ENCODE peak calls at places on chromosomes 5 and 9, in seven cellular contexts. One of them, this sample, is unnamed. For H3K4me1, the result is how much of the 10 kb centered on the place peaks cover.

GRCh38 chr5:178310130-178310865 is 77.7 kb upstream of the PHYKPL start:
- DNase-seq in MM.1S: no peak
- DNase-seq in GM23338: no peak
- DNase-seq in astrocyte: no peak
- DNase-seq in PC-3: no peak
- DNase-seq in neural progenitor cell: no peak
- DNase-seq in GM12878: no peak
- DNase-seq in this sample: no peak

GRCh38 chr5:12023614-12024241 is 119.5 kb upstream of the CTNND2 start:
- DNase-seq in MM.1S: peak
- DNase-seq in GM23338: peak
- DNase-seq in astrocyte: peak
- DNase-seq in PC-3: peak
- DNase-seq in neural progenitor cell: peak
- DNase-seq in GM12878: peak
- DNase-seq in this sample: peak

GRCh38 chr5:3605298-3606010 is 9.8 kb downstream of the IRX1 start:
- DNase-seq in MM.1S: no peak
- DNase-seq in GM23338: no peak
- DNase-seq in astrocyte: no peak
- DNase-seq in PC-3: no peak
- DNase-seq in neural progenitor cell: no peak
- DNase-seq in GM12878: no peak
- DNase-seq in this sample: no peak

GRCh38 chr9:75957095-75957494 is 66.6 kb downstream of the PCSK5 start:
- DNase-seq in MM.1S: no peak
- DNase-seq in GM23338: no peak
- DNase-seq in astrocyte: no peak
- DNase-seq in PC-3: no peak
- DNase-seq in neural progenitor cell: no peak
- DNase-seq in GM12878: no peak
- DNase-seq in this sample: no peak

GRCh38 chr5:169914766-169915165 is 65.5 kb downstream of the INSYN2B start:
- DNase-seq in MM.1S: no peak
- DNase-seq in GM23338: peak
- DNase-seq in astrocyte: peak
- DNase-seq in PC-3: no peak
- DNase-seq in neural progenitor cell: peak
- DNase-seq in GM12878: no peak
- DNase-seq in this sample: peak

GRCh38 chr5:25090818-25091217 is 446.0 kb upstream of the CDH10 start:
- DNase-seq in MM.1S: no peak
- DNase-seq in GM23338: no peak
- DNase-seq in astrocyte: peak
- DNase-seq in PC-3: peak
- DNase-seq in neural progenitor cell: no peak
- DNase-seq in GM12878: no peak
- DNase-seq in this sample: peak

GRCh38 chr9:37679649-37680402 is 29.1 kb downstream of the FRMPD1 start:
- DNase-seq in MM.1S: no peak
- DNase-seq in GM23338: no peak
- DNase-seq in astrocyte: no peak
- DNase-seq in PC-3: no peak
- DNase-seq in neural progenitor cell: peak
- DNase-seq in GM12878: no peak
- DNase-seq in this sample: no peak

GRCh38 chr9:3491450-3491849 is 34.4 kb downstream of the RFX3 start:
- DNase-seq in MM.1S: no peak
- DNase-seq in GM23338: no peak
- DNase-seq in astrocyte: no peak
- DNase-seq in PC-3: no peak
- DNase-seq in neural progenitor cell: no peak
- DNase-seq in GM12878: no peak
- DNase-seq in this sample: no peak

GRCh38 chr9:124040186-124040920 is 28.8 kb downstream of the LHX2 start:
- DNase-seq in MM.1S: no peak
- DNase-seq in GM23338: peak
- DNase-seq in astrocyte: peak
- DNase-seq in PC-3: no peak
- DNase-seq in neural progenitor cell: peak
- DNase-seq in GM12878: no peak
- DNase-seq in this sample: peak

GRCh38 chr9:126612329-126612812 is 1.4 kb upstream of the LMX1B start:
- DNase-seq in MM.1S: no peak
- DNase-seq in GM23338: no peak
- DNase-seq in astrocyte: no peak
- DNase-seq in PC-3: no peak
- DNase-seq in neural progenitor cell: peak
- DNase-seq in GM12878: no peak
- DNase-seq in this sample: no peak

GRCh38 chr5:96745844-96746531 is 61.8 kb downstream of the ERAP1 start:
- DNase-seq in MM.1S: no peak
- DNase-seq in GM23338: no peak
- DNase-seq in astrocyte: no peak
- DNase-seq in PC-3: no peak
- DNase-seq in neural progenitor cell: no peak
- DNase-seq in GM12878: no peak
- DNase-seq in this sample: peak

GRCh38 chr5:29833394-29833793 is 1360.1 kb upstream of the CDH6 start:
- DNase-seq in MM.1S: no peak
- DNase-seq in GM23338: peak
- DNase-seq in astrocyte: no peak
- DNase-seq in PC-3: no peak
- DNase-seq in neural progenitor cell: peak
- DNase-seq in GM12878: no peak
- DNase-seq in this sample: no peak

GRCh38 chr5:5146530-5147160 is 6.5 kb downstream of the ADAMTS16 start:
- DNase-seq in MM.1S: no peak
- DNase-seq in GM23338: no peak
- DNase-seq in astrocyte: peak
- DNase-seq in PC-3: no peak
- DNase-seq in neural progenitor cell: no peak
- DNase-seq in GM12878: no peak
- DNase-seq in this sample: peak

GRCh38 chr5:179615203-179615602 is 8.3 kb downstream of the HNRNPH1 start:
- DNase-seq in MM.1S: no peak
- DNase-seq in GM23338: no peak
- DNase-seq in astrocyte: no peak
- DNase-seq in PC-3: no peak
- DNase-seq in neural progenitor cell: no peak
- DNase-seq in GM12878: no peak
- DNase-seq in this sample: peak

GRCh38 chr9:87898151-87898550 is 15.5 kb downstream of the SPATA31E1 start:
- DNase-seq in MM.1S: no peak
- DNase-seq in GM23338: no peak
- DNase-seq in astrocyte: peak
- DNase-seq in PC-3: peak
- DNase-seq in neural progenitor cell: no peak
- DNase-seq in GM12878: no peak
- DNase-seq in this sample: peak

GRCh38 chr5:38660194-38660668 is 103.8 kb upstream of the LIFR start:
- DNase-seq in MM.1S: no peak
- DNase-seq in GM23338: peak
- DNase-seq in astrocyte: no peak
- DNase-seq in PC-3: peak
- DNase-seq in neural progenitor cell: peak
- DNase-seq in GM12878: no peak
- DNase-seq in this sample: no peak

GRCh38 chr5:137778772-137779564 is 24.8 kb upstream of the HNRNPA0 start:
- DNase-seq in MM.1S: peak
- DNase-seq in GM23338: peak
- DNase-seq in astrocyte: peak
- DNase-seq in PC-3: peak
- DNase-seq in neural progenitor cell: peak
- DNase-seq in GM12878: no peak
- DNase-seq in this sample: peak

GRCh38 chr5:177169271-177169670 is 35.7 kb downstream of the NSD1 start:
- DNase-seq in MM.1S: no peak
- DNase-seq in GM23338: no peak
- DNase-seq in astrocyte: no peak
- DNase-seq in PC-3: no peak
- DNase-seq in neural progenitor cell: no peak
- DNase-seq in GM12878: no peak
- DNase-seq in this sample: no peak

GRCh38 chr9:114214181-114214580 is 58.8 kb downstream of the COL27A1 start:
- DNase-seq in MM.1S: no peak
- DNase-seq in GM23338: no peak
- DNase-seq in astrocyte: peak
- DNase-seq in PC-3: no peak
- DNase-seq in neural progenitor cell: no peak
- DNase-seq in GM12878: no peak
- DNase-seq in this sample: peak

GRCh38 chr5:177304392-177305119 is 957 bp downstream of the PRELID1 start:
- DNase-seq in MM.1S: peak
- DNase-seq in GM23338: no peak
- DNase-seq in astrocyte: no peak
- DNase-seq in PC-3: peak
- DNase-seq in neural progenitor cell: no peak
- DNase-seq in GM12878: no peak
- DNase-seq in this sample: no peak

GRCh38 chr5:151662805-151663204 is 23.9 kb downstream of the SPARC start:
- DNase-seq in MM.1S: no peak
- DNase-seq in GM23338: no peak
- DNase-seq in astrocyte: no peak
- DNase-seq in PC-3: no peak
- DNase-seq in neural progenitor cell: no peak
- DNase-seq in GM12878: peak
- DNase-seq in this sample: no peak

GRCh38 chr5:141369994-141370848 is at the start of gene PCDHGB3:
- DNase-seq in MM.1S: peak
- DNase-seq in GM23338: peak
- DNase-seq in astrocyte: peak
- DNase-seq in PC-3: no peak
- DNase-seq in neural progenitor cell: no peak
- DNase-seq in GM12878: no peak
- DNase-seq in this sample: peak

GRCh38 chr9:38008168-38009034 is 60.6 kb downstream of the SHB start:
- DNase-seq in MM.1S: no peak
- DNase-seq in GM23338: no peak
- DNase-seq in astrocyte: peak
- DNase-seq in PC-3: peak
- DNase-seq in neural progenitor cell: no peak
- DNase-seq in GM12878: peak
- DNase-seq in this sample: peak

DNA sequence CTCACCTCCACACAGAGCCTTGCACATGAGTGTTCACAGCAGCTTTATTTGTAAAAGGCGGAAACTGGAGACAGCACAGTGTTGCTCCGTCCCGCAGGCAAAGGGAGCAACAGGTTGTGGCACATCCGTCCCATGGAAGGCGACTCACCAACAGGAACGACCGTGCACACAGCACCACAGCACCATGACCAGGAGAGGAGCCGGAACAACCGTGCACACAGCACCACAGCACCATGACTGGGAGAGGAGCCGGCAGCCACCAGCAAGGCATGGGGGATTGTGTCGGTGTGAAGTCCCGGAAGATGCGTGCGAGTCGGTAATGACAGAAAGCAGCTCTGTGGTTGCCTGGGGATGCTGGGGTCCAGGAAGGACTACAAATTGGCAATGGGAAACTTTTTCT is 158.5 kb downstream of the C9orf50 start:
- DNase-seq in MM.1S: no peak
- DNase-seq in GM23338: no peak
- DNase-seq in astrocyte: no peak
- DNase-seq in PC-3: no peak
- DNase-seq in neural progenitor cell: no peak
- DNase-seq in GM12878: no peak
- DNase-seq in this sample: no peak
- H3K4me1 ChIP-seq in MM.1S: under half
- H3K4me1 ChIP-seq in GM23338: under half
- H3K4me1 ChIP-seq in astrocyte: under half
- H3K4me1 ChIP-seq in PC-3: under half
- H3K4me1 ChIP-seq in neural progenitor cell: under half
- H3K4me1 ChIP-seq in GM12878: under half
- H3K4me1 ChIP-seq in this sample: under half

GRCh38 chr5:140041492-140042421 is 1.3 kb downstream of the NRG2 start:
- DNase-seq in MM.1S: no peak
- DNase-seq in GM23338: peak
- DNase-seq in astrocyte: peak
- DNase-seq in PC-3: peak
- DNase-seq in neural progenitor cell: peak
- DNase-seq in GM12878: peak
- DNase-seq in this sample: peak

GRCh38 chr5:140043508-140043872 is 391 bp upstream of the NRG2 start:
- DNase-seq in MM.1S: no peak
- DNase-seq in GM23338: peak
- DNase-seq in astrocyte: no peak
- DNase-seq in PC-3: peak
- DNase-seq in neural progenitor cell: peak
- DNase-seq in GM12878: no peak
- DNase-seq in this sample: no peak

GRCh38 chr5:140044041-140044440 is 942 bp upstream of the NRG2 start:
- DNase-seq in MM.1S: no peak
- DNase-seq in GM23338: peak
- DNase-seq in astrocyte: no peak
- DNase-seq in PC-3: no peak
- DNase-seq in neural progenitor cell: no peak
- DNase-seq in GM12878: no peak
- DNase-seq in this sample: no peak

GRCh38 chr5:140041099-140041491 is 2.0 kb downstream of the NRG2 start:
- DNase-seq in MM.1S: no peak
- DNase-seq in GM23338: no peak
- DNase-seq in astrocyte: no peak
- DNase-seq in PC-3: peak
- DNase-seq in neural progenitor cell: no peak
- DNase-seq in GM12878: no peak
- DNase-seq in this sample: no peak

GRCh38 chr5:140042551-140043507 is at the start of gene NRG2:
- DNase-seq in MM.1S: peak
- DNase-seq in GM23338: peak
- DNase-seq in astrocyte: peak
- DNase-seq in PC-3: peak
- DNase-seq in neural progenitor cell: peak
- DNase-seq in GM12878: no peak
- DNase-seq in this sample: peak
- TF ChIP-seq EZH2 in MM.1S: no peak
- TF ChIP-seq EZH2 in GM23338: peak
- TF ChIP-seq EZH2 in astrocyte: peak
- TF ChIP-seq EZH2 in PC-3: no peak
- TF ChIP-seq EZH2 in neural progenitor cell: peak
- TF ChIP-seq EZH2 in GM12878: no peak
- TF ChIP-seq EZH2 in this sample: no peak

GRCh38 chr5:154782812-154783592 is 27.8 kb downstream of the LARP1 start:
- DNase-seq in MM.1S: no peak
- DNase-seq in GM23338: no peak
- DNase-seq in astrocyte: no peak
- DNase-seq in PC-3: no peak
- DNase-seq in neural progenitor cell: peak
- DNase-seq in GM12878: no peak
- DNase-seq in this sample: no peak
- H3K4me1 ChIP-seq in MM.1S: under half
- H3K4me1 ChIP-seq in GM23338: half or more
- H3K4me1 ChIP-seq in astrocyte: under half
- H3K4me1 ChIP-seq in PC-3: under half
- H3K4me1 ChIP-seq in neural progenitor cell: under half
- H3K4me1 ChIP-seq in GM12878: under half
- H3K4me1 ChIP-seq in this sample: under half

DNA sequence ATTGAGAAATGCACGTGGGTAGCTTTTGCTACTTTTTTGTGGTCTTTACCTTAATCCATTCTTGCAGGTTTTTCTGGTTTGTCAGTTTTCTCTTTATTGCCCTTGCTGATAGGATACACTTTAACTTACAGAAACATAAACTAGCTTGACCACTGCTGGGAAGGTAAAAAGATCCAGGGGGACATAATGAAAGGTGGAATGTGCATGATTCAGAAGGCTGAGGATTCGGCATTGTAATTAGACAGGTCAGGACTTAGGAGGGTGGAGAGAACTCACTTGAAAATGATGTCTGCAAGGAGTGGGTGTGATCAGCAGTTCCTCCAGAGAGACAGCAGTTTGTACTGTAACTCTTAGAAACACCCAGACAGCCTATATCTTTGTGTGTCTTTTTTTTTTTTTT is 19.8 kb upstream of the TXNDC8 start:
- DNase-seq in MM.1S: no peak
- DNase-seq in GM23338: no peak
- DNase-seq in astrocyte: no peak
- DNase-seq in PC-3: peak
- DNase-seq in neural progenitor cell: no peak
- DNase-seq in GM12878: no peak
- DNase-seq in this sample: no peak
- TF ChIP-seq EZH2 in MM.1S: no peak
- TF ChIP-seq EZH2 in GM23338: no peak
- TF ChIP-seq EZH2 in astrocyte: no peak
- TF ChIP-seq EZH2 in PC-3: no peak
- TF ChIP-seq EZH2 in neural progenitor cell: no peak
- TF ChIP-seq EZH2 in GM12878: no peak
- TF ChIP-seq EZH2 in this sample: no peak

This sample was measured in fibroblast of lung.